ENCODE peak calls at places on chromosome 21, in four cellular contexts. One of them, this sample, is unnamed.

GRCh38 chr21:22260274-22260673 is 1262.1 kb downstream of the NCAM2 start:
- DNase-seq in HepG2: no peak
- DNase-seq in H1: no peak
- DNase-seq in K562: no peak
- DNase-seq in this sample: no peak

GRCh38 chr21:14567557-14568279 is 21.6 kb upstream of the SAMSN1 start:
- DNase-seq in H1: no peak
- DNase-seq in HepG2: no peak
- DNase-seq in K562: no peak
- DNase-seq in this sample: no peak

GRCh38 chr21:44718571-44718970 is 7.2 kb upstream of the TSPEAR start:
- DNase-seq in K562: no peak
- DNase-seq in H1: peak; percentile 56
- DNase-seq in HepG2: no peak
- DNase-seq in this sample: no peak

GRCh38 chr21:41183575-41183974 is 15.6 kb downstream of the BACE2 start:
- DNase-seq in HepG2: no peak
- DNase-seq in H1: no peak
- DNase-seq in K562: no peak
- DNase-seq in this sample: no peak

GRCh38 chr21:29304577-29304976 is 5.9 kb downstream of the BACH1 start:
- DNase-seq in HepG2: no peak
- DNase-seq in H1: no peak
- DNase-seq in K562: no peak
- DNase-seq in this sample: no peak

GRCh38 chr21:46154155-46154954 is 1.0 kb downstream of the FTCD start:
- DNase-seq in K562: no peak
- DNase-seq in H1: peak; percentile 49
- DNase-seq in HepG2: no peak
- DNase-seq in this sample: no peak

GRCh38 chr21:27550258-27550657 is 583.4 kb upstream of the ADAMTS5 start:
- DNase-seq in H1: no peak
- DNase-seq in K562: no peak
- DNase-seq in HepG2: no peak
- DNase-seq in this sample: no peak

GRCh38 chr21:45860493-45861155 is 120.9 kb upstream of the COL6A1 start:
- DNase-seq in HepG2: no peak
- DNase-seq in K562: no peak
- DNase-seq in H1: peak; percentile 33
- DNase-seq in this sample: no peak

GRCh38 chr21:41957991-41958766 is 4.4 kb upstream of the C2CD2 start:
- DNase-seq in H1: no peak
- DNase-seq in K562: peak; percentile 67
- DNase-seq in HepG2: peak; percentile 80
- DNase-seq in this sample: peak; percentile 99

GRCh38 chr21:45322231-45322959 is 34.7 kb upstream of the POFUT2 start:
- DNase-seq in HepG2: no peak
- DNase-seq in K562: no peak
- DNase-seq in H1: no peak
- DNase-seq in this sample: no peak

GRCh38 chr21:44920694-44921604 is at the start of gene ITGB2:
- DNase-seq in H1: no peak
- DNase-seq in K562: no peak
- DNase-seq in HepG2: no peak
- DNase-seq in this sample: no peak

GRCh38 chr21:41620982-41621381 is 113.0 kb upstream of the TMPRSS2 start:
- DNase-seq in K562: no peak
- DNase-seq in H1: no peak
- DNase-seq in HepG2: no peak
- DNase-seq in this sample: no peak

GRCh38 chr21:40936771-40937261 is 89.9 kb upstream of the DSCAM start:
- DNase-seq in K562: no peak
- DNase-seq in HepG2: no peak
- DNase-seq in H1: no peak
- DNase-seq in this sample: no peak

GRCh38 chr21:41808094-41808493 is 41.2 kb upstream of the RIPK4 start:
- DNase-seq in HepG2: no peak
- DNase-seq in K562: no peak
- DNase-seq in H1: no peak
- DNase-seq in this sample: no peak

GRCh38 chr21:39842741-39843146 is 24.5 kb upstream of the PCP4 start:
- DNase-seq in H1: no peak
- DNase-seq in HepG2: no peak
- DNase-seq in K562: no peak
- DNase-seq in this sample: no peak

GRCh38 chr21:45295576-45296365 is 8.1 kb upstream of the POFUT2 start:
- DNase-seq in HepG2: no peak
- DNase-seq in K562: no peak
- DNase-seq in H1: no peak
- DNase-seq in this sample: no peak

GRCh38 chr21:45097827-45098387 is 23.5 kb downstream of the ADARB1 start:
- DNase-seq in HepG2: no peak
- DNase-seq in H1: no peak
- DNase-seq in K562: no peak
- DNase-seq in this sample: no peak

GRCh38 chr21:33291686-33292085 is 25.5 kb downstream of the IL10RB start:
- DNase-seq in K562: no peak
- DNase-seq in HepG2: no peak
- DNase-seq in H1: no peak
- DNase-seq in this sample: no peak

GRCh38 chr21:44507673-44508425 is 32.1 kb downstream of the KRTAP10-1 start:
- DNase-seq in HepG2: no peak
- DNase-seq in K562: no peak
- DNase-seq in H1: no peak
- DNase-seq in this sample: no peak

GRCh38 chr21:45555251-45555556 is 13.0 kb upstream of the SLC19A1 start:
- DNase-seq in H1: no peak
- DNase-seq in K562: no peak
- DNase-seq in HepG2: no peak
- DNase-seq in this sample: no peak

GRCh38 chr21:44377201-44377921 is 23.9 kb downstream of the TRPM2 start:
- DNase-seq in HepG2: no peak
- DNase-seq in H1: no peak
- DNase-seq in K562: peak; percentile 35
- DNase-seq in this sample: no peak

GRCh38 chr21:41506526-41507520 is 1.1 kb downstream of the TMPRSS2 start:
- DNase-seq in K562: no peak
- DNase-seq in HepG2: no peak
- DNase-seq in H1: peak; percentile 77
- DNase-seq in this sample: no peak

GRCh38 chr21:44878053-44878982 is 4.8 kb upstream of the PTTG1IP start:
- DNase-seq in H1: no peak
- DNase-seq in K562: no peak
- DNase-seq in HepG2: peak; percentile 97
- DNase-seq in this sample: peak; percentile 42

GRCh38 chr21:45126085-45126687 is 51.8 kb downstream of the ADARB1 start:
- DNase-seq in H1: no peak
- DNase-seq in HepG2: no peak
- DNase-seq in K562: no peak
- DNase-seq in this sample: no peak

GRCh38 chr21:26438976-26439375 is 134.1 kb downstream of the CYYR1 start:
- DNase-seq in H1: no peak
- DNase-seq in HepG2: no peak
- DNase-seq in K562: no peak
- DNase-seq in this sample: peak; percentile 7

GRCh38 chr21:33259428-33259827 is 6.7 kb upstream of the IL10RB start:
- DNase-seq in K562: no peak
- DNase-seq in HepG2: no peak
- DNase-seq in H1: no peak
- DNase-seq in this sample: no peak

GRCh38 chr21:27112186-27112585 is 145.3 kb upstream of the ADAMTS5 start:
- DNase-seq in HepG2: no peak
- DNase-seq in K562: no peak
- DNase-seq in H1: no peak
- DNase-seq in this sample: no peak

GRCh38 chr21:26758083-26758861 is 86.9 kb downstream of the ADAMTS1 start:
- DNase-seq in HepG2: no peak
- DNase-seq in H1: no peak
- DNase-seq in K562: no peak
- DNase-seq in this sample: no peak

GRCh38 chr21:23384679-23385078 is 2222.6 kb downstream of the MRPL39 start:
- DNase-seq in HepG2: no peak
- DNase-seq in H1: peak; percentile 62
- DNase-seq in K562: no peak
- DNase-seq in this sample: no peak

GRCh38 chr21:45445369-45445768 is 40.4 kb downstream of the COL18A1 start:
- DNase-seq in K562: no peak
- DNase-seq in HepG2: no peak
- DNase-seq in H1: no peak
- DNase-seq in this sample: no peak

GRCh38 chr21:33035147-33035546 is 9.4 kb downstream of the OLIG2 start:
- DNase-seq in HepG2: no peak
- DNase-seq in H1: no peak
- DNase-seq in K562: no peak
- DNase-seq in this sample: no peak

GRCh38 chr21:14046401-14046800 is 164.4 kb downstream of the LIPI start:
- DNase-seq in HepG2: no peak
- DNase-seq in K562: no peak
- DNase-seq in H1: no peak
- DNase-seq in this sample: no peak

GRCh38 chr21:27590271-27590670 is 623.4 kb upstream of the ADAMTS5 start:
- DNase-seq in K562: no peak
- DNase-seq in HepG2: no peak
- DNase-seq in H1: no peak
- DNase-seq in this sample: peak; percentile 74

GRCh38 chr21:32008714-32009113 is 135.9 kb downstream of the HUNK start:
- DNase-seq in H1: no peak
- DNase-seq in K562: no peak
- DNase-seq in HepG2: no peak
- DNase-seq in this sample: no peak
- TF ChIP-seq EZH2 in H1: no peak
- TF ChIP-seq EZH2 in K562: no peak
- TF ChIP-seq EZH2 in HepG2: no peak
- TF ChIP-seq EZH2 in this sample: no peak

GRCh38 chr21:35587841-35588390 is 472.4 kb downstream of the SETD4 start:
- DNase-seq in H1: no peak
- DNase-seq in K562: no peak
- DNase-seq in HepG2: no peak
- DNase-seq in this sample: no peak

GRCh38 chr21:35597750-35598339 is 462.5 kb downstream of the SETD4 start:
- DNase-seq in K562: no peak
- DNase-seq in H1: no peak
- DNase-seq in HepG2: no peak
- DNase-seq in this sample: no peak

GRCh38 chr21:35594905-35595304 is 465.4 kb downstream of the SETD4 start:
- DNase-seq in HepG2: no peak
- DNase-seq in K562: no peak
- DNase-seq in H1: no peak
- DNase-seq in this sample: no peak

GRCh38 chr21:35593000-35593502 is 467.3 kb downstream of the SETD4 start:
- DNase-seq in H1: no peak
- DNase-seq in HepG2: no peak
- DNase-seq in K562: no peak
- DNase-seq in this sample: peak; percentile 52
- TF ChIP-seq JUN in H1: no peak
- TF ChIP-seq JUN in HepG2: no peak
- TF ChIP-seq JUN in K562: no peak
- TF ChIP-seq JUN in this sample: peak; percentile 4

GRCh38 chr21:43367296-43367695 is 59.6 kb downstream of the SIK1 start:
- DNase-seq in K562: no peak
- DNase-seq in HepG2: no peak
- DNase-seq in H1: no peak
- DNase-seq in this sample: no peak
- TF ChIP-seq EZH2 in K562: no peak
- TF ChIP-seq EZH2 in HepG2: no peak
- TF ChIP-seq EZH2 in H1: no peak
- TF ChIP-seq EZH2 in this sample: no peak

GRCh38 chr21:38303300-38303699 is 46.5 kb downstream of the KCNJ15 start:
- DNase-seq in K562: no peak
- DNase-seq in H1: no peak
- DNase-seq in HepG2: no peak
- DNase-seq in this sample: peak; percentile 57
- TF ChIP-seq JUN in K562: no peak
- TF ChIP-seq JUN in H1: no peak
- TF ChIP-seq JUN in HepG2: no peak
- TF ChIP-seq JUN in this sample: peak; percentile 7

DNA sequence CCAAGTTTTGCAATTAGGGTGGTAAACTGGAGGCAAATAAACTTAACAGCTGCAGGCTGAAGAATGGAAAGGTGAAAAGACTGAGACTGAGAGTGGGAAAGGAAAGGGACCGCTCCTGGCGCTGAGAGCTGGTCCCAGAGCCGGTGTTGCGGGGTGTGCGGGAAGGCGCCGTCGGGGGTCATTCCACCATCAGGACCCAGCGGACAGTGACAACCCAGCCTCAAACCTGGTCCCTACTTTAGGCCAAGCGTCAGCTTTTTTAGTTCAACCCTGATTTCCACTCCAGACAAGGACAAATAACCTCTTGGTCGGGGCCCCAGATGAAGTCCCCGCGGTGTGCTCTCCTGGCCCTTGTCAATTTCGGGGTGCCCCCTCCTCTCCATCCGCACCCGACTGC is 145.8 kb upstream of the ETS2 start:
- DNase-seq in K562: no peak
- DNase-seq in H1: no peak
- DNase-seq in HepG2: no peak
- DNase-seq in this sample: no peak
- TF ChIP-seq EZH2 in K562: no peak
- TF ChIP-seq EZH2 in H1: no peak
- TF ChIP-seq EZH2 in HepG2: no peak
- TF ChIP-seq EZH2 in this sample: peak; percentile 69

GRCh38 chr21:15841856-15842564 is 112.2 kb downstream of the USP25 start:
- DNase-seq in HepG2: no peak
- DNase-seq in H1: no peak
- DNase-seq in K562: no peak
- DNase-seq in this sample: peak; percentile 64
- TF ChIP-seq JUN in HepG2: no peak
- TF ChIP-seq JUN in H1: no peak
- TF ChIP-seq JUN in K562: no peak
- TF ChIP-seq JUN in this sample: no peak

GRCh38 chr21:36704281-36704957 is 5.5 kb downstream of the SIM2 start:
- DNase-seq in K562: no peak
- DNase-seq in HepG2: no peak
- DNase-seq in H1: peak; percentile 66
- DNase-seq in this sample: no peak
- TF ChIP-seq EZH2 in K562: no peak
- TF ChIP-seq EZH2 in HepG2: no peak
- TF ChIP-seq EZH2 in H1: peak; percentile 85
- TF ChIP-seq EZH2 in this sample: peak; percentile 60

GRCh38 chr21:35113064-35113463 is 64.0 kb upstream of the RUNX1 start:
- DNase-seq in HepG2: no peak
- DNase-seq in K562: no peak
- DNase-seq in H1: no peak
- DNase-seq in this sample: no peak
- TF ChIP-seq JUN in HepG2: no peak
- TF ChIP-seq JUN in K562: no peak
- TF ChIP-seq JUN in H1: no peak
- TF ChIP-seq JUN in this sample: no peak

GRCh38 chr21:36708512-36709029 is 9.7 kb downstream of the SIM2 start:
- DNase-seq in H1: no peak
- DNase-seq in HepG2: no peak
- DNase-seq in K562: no peak
- DNase-seq in this sample: no peak
- TF ChIP-seq EZH2 in H1: peak; percentile 95
- TF ChIP-seq EZH2 in HepG2: no peak
- TF ChIP-seq EZH2 in K562: no peak
- TF ChIP-seq EZH2 in this sample: peak; percentile 89

GRCh38 chr21:18741954-18742353 is 338.4 kb upstream of the TMPRSS15 start:
- DNase-seq in HepG2: no peak
- DNase-seq in K562: no peak
- DNase-seq in H1: no peak
- DNase-seq in this sample: no peak
- TF ChIP-seq JUN in HepG2: no peak
- TF ChIP-seq JUN in K562: no peak
- TF ChIP-seq JUN in H1: no peak
- TF ChIP-seq JUN in this sample: no peak